ENCODE peak calls at places on chromosomes 12 and 14, in four cellular contexts. One of them, this sample, is unnamed. For H3K27me3 and H3K4me1, the result is how much of the 10 kb centered on the place peaks cover.

GRCh38 chr12:93140309-93140708 is 211.2 kb upstream of the EEA1 start:
- ATAC-seq in upper lobe of left lung: no peak
- ATAC-seq in HepG2: no peak
- ATAC-seq in GM12878: no peak
- ATAC-seq in this sample: no peak

GRCh38 chr12:95182868-95183415 is 34.3 kb downstream of the FGD6 start:
- ATAC-seq in HepG2: no peak
- ATAC-seq in upper lobe of left lung: peak
- ATAC-seq in GM12878: peak
- ATAC-seq in this sample: peak

GRCh38 chr12:122022393-122023338 is 982 bp downstream of the BCL7A start:
- ATAC-seq in GM12878: no peak
- ATAC-seq in HepG2: no peak
- ATAC-seq in upper lobe of left lung: peak
- ATAC-seq in this sample: peak

GRCh38 chr14:22668417-22668816 is 24.3 kb upstream of the OR6J1 start:
- ATAC-seq in upper lobe of left lung: no peak
- ATAC-seq in GM12878: peak
- ATAC-seq in HepG2: no peak
- ATAC-seq in this sample: no peak

GRCh38 chr14:23910081-23910875 is 43.3 kb upstream of the DHRS4 start:
- ATAC-seq in GM12878: peak
- ATAC-seq in upper lobe of left lung: peak
- ATAC-seq in HepG2: peak
- ATAC-seq in this sample: no peak

GRCh38 chr14:70721542-70721941 is 79.8 kb downstream of the TTC9 start:
- ATAC-seq in HepG2: no peak
- ATAC-seq in upper lobe of left lung: no peak
- ATAC-seq in GM12878: no peak
- ATAC-seq in this sample: no peak

GRCh38 chr12:95709152-95709551 is 81.4 kb downstream of the NTN4 start:
- ATAC-seq in GM12878: no peak
- ATAC-seq in upper lobe of left lung: no peak
- ATAC-seq in HepG2: no peak
- ATAC-seq in this sample: no peak

GRCh38 chr14:104818714-104819161 is 17.8 kb downstream of the ZBTB42 start:
- ATAC-seq in GM12878: no peak
- ATAC-seq in HepG2: no peak
- ATAC-seq in upper lobe of left lung: no peak
- ATAC-seq in this sample: no peak

GRCh38 chr12:129830796-129831195 is 73.0 kb downstream of the TMEM132D start:
- ATAC-seq in GM12878: no peak
- ATAC-seq in HepG2: no peak
- ATAC-seq in upper lobe of left lung: no peak
- ATAC-seq in this sample: no peak

GRCh38 chr14:99397698-99398097 is 83.0 kb downstream of the SETD3 start:
- ATAC-seq in GM12878: no peak
- ATAC-seq in upper lobe of left lung: no peak
- ATAC-seq in HepG2: no peak
- ATAC-seq in this sample: no peak

GRCh38 chr12:28799337-28799736 is 349.7 kb upstream of the FAR2 start:
- ATAC-seq in upper lobe of left lung: peak
- ATAC-seq in HepG2: no peak
- ATAC-seq in GM12878: no peak
- ATAC-seq in this sample: no peak

GRCh38 chr12:71562681-71563595 is 100.7 kb downstream of the ZFC3H1 start:
- ATAC-seq in HepG2: no peak
- ATAC-seq in upper lobe of left lung: no peak
- ATAC-seq in GM12878: no peak
- ATAC-seq in this sample: no peak

GRCh38 chr12:47887529-47887928 is 17.3 kb downstream of the VDR start:
- ATAC-seq in upper lobe of left lung: no peak
- ATAC-seq in GM12878: no peak
- ATAC-seq in HepG2: no peak
- ATAC-seq in this sample: no peak

GRCh38 chr12:93827179-93827578 is 150.0 kb downstream of the CRADD start:
- ATAC-seq in HepG2: no peak
- ATAC-seq in upper lobe of left lung: no peak
- ATAC-seq in GM12878: no peak
- ATAC-seq in this sample: no peak

GRCh38 chr14:70664698-70665447 is 23.2 kb downstream of the TTC9 start:
- ATAC-seq in upper lobe of left lung: no peak
- ATAC-seq in HepG2: no peak
- ATAC-seq in GM12878: peak
- ATAC-seq in this sample: no peak

GRCh38 chr12:52681551-52682380 is 1.6 kb upstream of the KRT1 start:
- ATAC-seq in GM12878: no peak
- ATAC-seq in HepG2: no peak
- ATAC-seq in upper lobe of left lung: no peak
- ATAC-seq in this sample: no peak

GRCh38 chr12:104909761-104910160 is 48.3 kb downstream of the SLC41A2 start:
- ATAC-seq in GM12878: no peak
- ATAC-seq in upper lobe of left lung: peak
- ATAC-seq in HepG2: no peak
- ATAC-seq in this sample: peak

GRCh38 chr12:38664661-38665269 is 240.6 kb downstream of the CPNE8 start:
- ATAC-seq in GM12878: peak
- ATAC-seq in upper lobe of left lung: no peak
- ATAC-seq in HepG2: peak
- ATAC-seq in this sample: no peak

GRCh38 chr12:48028541-48029400 is 24.5 kb upstream of the COL2A1 start:
- ATAC-seq in HepG2: no peak
- ATAC-seq in upper lobe of left lung: no peak
- ATAC-seq in GM12878: no peak
- ATAC-seq in this sample: no peak

GRCh38 chr14:74198441-74199234 is 40.6 kb upstream of the VSX2 start:
- ATAC-seq in upper lobe of left lung: no peak
- ATAC-seq in HepG2: no peak
- ATAC-seq in GM12878: no peak
- ATAC-seq in this sample: no peak

GRCh38 chr14:89307409-89307808 is 109.6 kb downstream of the FOXN3 start:
- ATAC-seq in HepG2: no peak
- ATAC-seq in GM12878: no peak
- ATAC-seq in upper lobe of left lung: no peak
- ATAC-seq in this sample: no peak

GRCh38 chr12:89863332-89863938 is 154.8 kb upstream of the ATP2B1 start:
- ATAC-seq in GM12878: peak
- ATAC-seq in upper lobe of left lung: peak
- ATAC-seq in HepG2: no peak
- ATAC-seq in this sample: no peak

GRCh38 chr12:9756174-9756573 is 4.5 kb downstream of the CD69 start:
- ATAC-seq in HepG2: no peak
- ATAC-seq in upper lobe of left lung: no peak
- ATAC-seq in GM12878: no peak
- ATAC-seq in this sample: no peak
- H3K27me3 ChIP-seq in HepG2: under half
- H3K27me3 ChIP-seq in upper lobe of left lung: under half
- H3K27me3 ChIP-seq in GM12878: under half
- H3K27me3 ChIP-seq in this sample: under half

GRCh38 chr12:87960557-87960956 is 68.6 kb downstream of the C12orf50 start:
- ATAC-seq in HepG2: no peak
- ATAC-seq in upper lobe of left lung: no peak
- ATAC-seq in GM12878: no peak
- ATAC-seq in this sample: no peak
- TF ChIP-seq EP300 in HepG2: no peak
- TF ChIP-seq EP300 in upper lobe of left lung: no peak
- TF ChIP-seq EP300 in GM12878: no peak
- TF ChIP-seq EP300 in this sample: no peak

GRCh38 chr12:110561471-110562201 is 21.5 kb downstream of the PPTC7 start:
- ATAC-seq in HepG2: no peak
- ATAC-seq in GM12878: peak
- ATAC-seq in upper lobe of left lung: no peak
- ATAC-seq in this sample: no peak
- H3K4me1 ChIP-seq in HepG2: half or more
- H3K4me1 ChIP-seq in GM12878: under half
- H3K4me1 ChIP-seq in upper lobe of left lung: under half
- H3K4me1 ChIP-seq in this sample: under half

GRCh38 chr14:95329941-95330340 is 10.2 kb upstream of the CLMN start:
- ATAC-seq in GM12878: no peak
- ATAC-seq in HepG2: no peak
- ATAC-seq in upper lobe of left lung: no peak
- ATAC-seq in this sample: no peak
- H3K27me3 ChIP-seq in GM12878: under half
- H3K27me3 ChIP-seq in HepG2: under half
- H3K27me3 ChIP-seq in upper lobe of left lung: under half
- H3K27me3 ChIP-seq in this sample: under half

GRCh38 chr14:61761557-61761956 is 663 bp upstream of the SNAPC1 start:
- ATAC-seq in upper lobe of left lung: no peak
- ATAC-seq in GM12878: peak
- ATAC-seq in HepG2: peak
- ATAC-seq in this sample: peak

GRCh38 chr14:61764342-61765122 is 2.3 kb downstream of the SNAPC1 start:
- ATAC-seq in upper lobe of left lung: no peak
- ATAC-seq in HepG2: no peak
- ATAC-seq in GM12878: no peak
- ATAC-seq in this sample: no peak

GRCh38 chr14:61765225-61765943 is 3.2 kb downstream of the SNAPC1 start:
- ATAC-seq in HepG2: no peak
- ATAC-seq in upper lobe of left lung: no peak
- ATAC-seq in GM12878: no peak
- ATAC-seq in this sample: no peak

GRCh38 chr14:61759878-61760277 is 2.3 kb upstream of the SNAPC1 start:
- ATAC-seq in HepG2: no peak
- ATAC-seq in GM12878: no peak
- ATAC-seq in upper lobe of left lung: no peak
- ATAC-seq in this sample: no peak

GRCh38 chr14:61761959-61762786 is at the start of gene SNAPC1:
- ATAC-seq in upper lobe of left lung: peak
- ATAC-seq in HepG2: peak
- ATAC-seq in GM12878: peak
- ATAC-seq in this sample: peak
- TF ChIP-seq EP300 in upper lobe of left lung: no peak
- TF ChIP-seq EP300 in HepG2: no peak
- TF ChIP-seq EP300 in GM12878: no peak
- TF ChIP-seq EP300 in this sample: no peak

GRCh38 chr12:54416908-54417603 is 2.0 kb downstream of the ITGA5 start:
- ATAC-seq in HepG2: no peak
- ATAC-seq in GM12878: no peak
- ATAC-seq in upper lobe of left lung: no peak
- ATAC-seq in this sample: no peak
- H3K4me1 ChIP-seq in HepG2: under half
- H3K4me1 ChIP-seq in GM12878: under half
- H3K4me1 ChIP-seq in upper lobe of left lung: half or more
- H3K4me1 ChIP-seq in this sample: under half

DNA sequence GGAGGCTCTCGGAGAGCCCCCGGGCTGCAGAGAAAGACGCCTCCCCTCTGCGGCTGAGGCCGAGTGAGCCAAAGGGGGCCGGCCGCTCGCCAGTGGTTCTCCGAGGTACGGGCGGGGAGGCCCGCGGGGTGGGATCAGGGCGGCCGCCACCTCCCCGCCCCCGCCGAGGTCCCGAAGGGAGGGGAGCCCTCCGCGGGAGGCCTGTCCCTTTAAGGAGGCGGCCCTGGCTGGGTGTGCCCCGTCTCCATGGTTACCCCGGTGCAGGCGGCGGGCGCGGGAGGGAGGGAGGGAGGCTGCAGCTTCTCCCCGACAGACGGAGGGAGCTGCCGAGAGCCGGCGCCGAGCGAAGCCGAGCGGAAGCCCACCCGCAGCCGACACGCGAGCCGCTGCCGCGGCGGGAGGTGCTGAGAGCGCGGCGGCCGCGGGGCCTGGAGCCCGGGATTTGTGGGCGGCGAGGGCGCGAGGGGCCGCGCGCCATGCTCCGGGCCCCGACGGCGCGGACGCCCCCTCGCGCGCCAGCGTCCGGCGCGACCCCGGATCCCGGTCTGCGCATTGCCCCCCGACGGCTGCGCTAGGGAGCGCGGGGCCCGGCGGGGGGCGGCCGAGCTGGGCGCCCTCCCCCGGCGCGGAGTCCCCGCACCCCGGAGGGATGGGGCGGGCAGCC is at the start of gene KCNH3:
- ATAC-seq in upper lobe of left lung: peak
- ATAC-seq in GM12878: peak
- ATAC-seq in HepG2: peak
- ATAC-seq in this sample: peak
- H3K27me3 ChIP-seq in upper lobe of left lung: under half
- H3K27me3 ChIP-seq in GM12878: under half
- H3K27me3 ChIP-seq in HepG2: half or more
- H3K27me3 ChIP-seq in this sample: half or more

DNA sequence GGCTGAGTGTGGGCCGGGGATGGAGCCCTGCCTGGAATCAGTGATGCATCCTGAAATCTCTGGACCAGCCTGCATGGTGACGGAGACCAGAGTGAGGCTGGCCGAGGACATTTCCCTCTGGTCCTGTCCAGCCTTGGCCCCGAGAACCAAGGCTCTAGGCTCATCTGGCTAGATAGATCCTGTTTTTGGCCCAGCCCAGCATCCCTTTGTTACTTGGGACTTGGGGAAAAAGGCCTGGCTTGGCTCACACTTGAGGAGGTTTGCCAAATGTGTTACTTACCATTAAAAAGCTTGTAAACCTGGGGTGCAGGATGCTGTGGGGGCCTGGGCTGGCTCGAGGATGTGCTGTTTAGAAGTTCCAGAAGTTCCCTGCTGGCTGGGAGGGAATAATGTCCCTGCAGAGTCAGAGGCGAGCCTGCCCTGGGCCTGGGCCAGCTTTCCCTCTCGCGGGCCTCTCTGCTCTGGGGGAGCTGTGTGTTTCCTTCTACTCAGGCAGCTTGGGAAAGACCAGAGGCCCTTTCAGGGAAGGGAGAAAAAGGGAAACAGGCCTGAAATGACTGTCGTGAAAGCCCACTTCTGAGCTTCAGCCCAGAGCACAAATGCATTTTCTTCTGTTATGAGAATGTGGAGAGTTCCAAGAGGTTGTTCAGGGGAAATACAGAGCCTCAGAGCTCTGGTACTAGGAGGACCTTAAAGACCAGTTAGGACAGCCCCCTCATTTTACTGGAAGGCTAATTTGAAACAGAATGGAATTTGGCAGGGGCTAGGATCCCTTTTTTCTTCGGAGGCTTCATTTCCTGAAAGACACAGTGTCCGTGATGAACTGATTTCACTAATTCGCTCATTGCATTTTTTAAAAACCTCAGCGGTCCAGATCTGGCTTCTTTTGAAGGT is 47.2 kb upstream of the CTDSP2 start:
- ATAC-seq in GM12878: no peak
- ATAC-seq in HepG2: peak
- ATAC-seq in upper lobe of left lung: peak
- ATAC-seq in this sample: peak
- TF ChIP-seq EP300 in GM12878: no peak
- TF ChIP-seq EP300 in HepG2: no peak
- TF ChIP-seq EP300 in upper lobe of left lung: no peak
- TF ChIP-seq EP300 in this sample: no peak